ENCODE peak calls at places on chromosomes 4 and X, in six cellular contexts. V, O, S, I, U and H are unnamed samples.

GRCh38 chrX:120753413-120754251 is 122.0 kb downstream of the CT47B1 start:
- DNase-seq in V (no peak), O (no peak), S (no peak), I (no peak), U (no peak), H (no peak)

GRCh38 chr4:26406346-26406975 is 83.8 kb downstream of the CCKAR start:
- DNase-seq in V (peak), O (no peak), S (no peak), I (no peak), U (no peak), H (no peak)

GRCh38 chrX:153820601-153821000 is 9.7 kb downstream of the PDZD4 start:
- DNase-seq in V (no peak), O (no peak), S (no peak), I (no peak), U (no peak), H (no peak)

GRCh38 chr4:184447664-184448063 is 26.7 kb downstream of the IRF2 start:
- DNase-seq in V (no peak), O (no peak), S (no peak), I (no peak), U (no peak), H (no peak)

GRCh38 chr4:89496851-89497250 is 189.3 kb upstream of the GPRIN3 start:
- DNase-seq in V (peak), O (no peak), S (no peak), I (no peak), U (no peak), H (peak)

GRCh38 chrX:84907324-84907946 is 96.2 kb upstream of the APOOL start:
- DNase-seq in V (peak), O (no peak), S (no peak), I (no peak), U (no peak), H (peak)

GRCh38 chr4:144582105-144582850 is 63.7 kb upstream of the HHIP start:
- DNase-seq in V (peak), O (no peak), S (no peak), I (no peak), U (no peak), H (peak)

GRCh38 chr4:35494955-35495354 is 749.4 kb downstream of the ARAP2 start:
- DNase-seq in V (no peak), O (no peak), S (no peak), I (no peak), U (peak), H (no peak)

GRCh38 chr4:173211222-173211621 is 42.6 kb downstream of the GALNT7 start:
- DNase-seq in V (peak), O (no peak), S (no peak), I (no peak), U (no peak), H (no peak)

GRCh38 chr4:76943129-76943620 is 6.4 kb upstream of the SEPTIN11 start:
- DNase-seq in V (peak), O (no peak), S (no peak), I (no peak), U (no peak), H (peak)

GRCh38 chrX:155262970-155263754 is 1.1 kb downstream of the RAB39B start:
- DNase-seq in V (no peak), O (no peak), S (no peak), I (no peak), U (no peak), H (no peak)
- H3K4me3 ChIP-seq in V (peak), O (no peak), S (no peak), I (no peak), U (no peak), H (no peak)

GRCh38 chrX:45745479-45745878 is 544.8 kb upstream of the DIPK2B start:
- DNase-seq in V (no peak), O (no peak), S (no peak), I (no peak), U (no peak), H (no peak)

GRCh38 chrX:45747905-45748304 is 547.2 kb upstream of the DIPK2B start:
- DNase-seq in V (peak), O (no peak), S (no peak), I (no peak), U (no peak), H (no peak)

GRCh38 chrX:45743906-45744625 is 543.4 kb upstream of the DIPK2B start:
- DNase-seq in V (no peak), O (no peak), S (no peak), I (no peak), U (no peak), H (no peak)

GRCh38 chrX:45740291-45740690 is 539.6 kb upstream of the DIPK2B start:
- DNase-seq in V (peak), O (no peak), S (no peak), I (no peak), U (no peak), H (no peak)

DNA sequence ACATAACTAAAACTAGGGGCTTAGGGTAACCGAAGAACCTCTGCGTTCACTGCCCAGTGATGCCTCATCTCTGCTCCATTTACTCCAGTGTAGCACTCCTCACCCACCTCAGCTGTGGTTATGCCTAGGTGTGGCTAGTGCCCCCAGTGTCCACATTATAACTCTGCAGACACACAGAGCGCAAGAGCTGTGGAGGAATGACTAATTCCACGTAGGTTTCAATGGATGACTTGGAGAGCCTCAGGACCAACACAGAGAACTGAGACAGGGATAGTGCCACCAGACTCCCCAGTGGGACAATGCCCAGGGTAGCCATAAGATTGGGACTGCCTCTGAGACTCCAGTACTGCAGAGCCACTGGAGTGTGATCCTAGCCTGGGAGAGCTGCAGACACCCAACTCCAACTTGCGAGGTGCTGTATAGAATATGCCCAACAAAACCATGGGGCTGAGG is 542.4 kb upstream of the DIPK2B start:
- DNase-seq in V (peak), O (no peak), S (no peak), I (no peak), U (no peak), H (no peak)
- TF ChIP-seq CTCF in V (peak), O (peak), S (no peak), I (no peak), U (no peak), H (peak)

DNA sequence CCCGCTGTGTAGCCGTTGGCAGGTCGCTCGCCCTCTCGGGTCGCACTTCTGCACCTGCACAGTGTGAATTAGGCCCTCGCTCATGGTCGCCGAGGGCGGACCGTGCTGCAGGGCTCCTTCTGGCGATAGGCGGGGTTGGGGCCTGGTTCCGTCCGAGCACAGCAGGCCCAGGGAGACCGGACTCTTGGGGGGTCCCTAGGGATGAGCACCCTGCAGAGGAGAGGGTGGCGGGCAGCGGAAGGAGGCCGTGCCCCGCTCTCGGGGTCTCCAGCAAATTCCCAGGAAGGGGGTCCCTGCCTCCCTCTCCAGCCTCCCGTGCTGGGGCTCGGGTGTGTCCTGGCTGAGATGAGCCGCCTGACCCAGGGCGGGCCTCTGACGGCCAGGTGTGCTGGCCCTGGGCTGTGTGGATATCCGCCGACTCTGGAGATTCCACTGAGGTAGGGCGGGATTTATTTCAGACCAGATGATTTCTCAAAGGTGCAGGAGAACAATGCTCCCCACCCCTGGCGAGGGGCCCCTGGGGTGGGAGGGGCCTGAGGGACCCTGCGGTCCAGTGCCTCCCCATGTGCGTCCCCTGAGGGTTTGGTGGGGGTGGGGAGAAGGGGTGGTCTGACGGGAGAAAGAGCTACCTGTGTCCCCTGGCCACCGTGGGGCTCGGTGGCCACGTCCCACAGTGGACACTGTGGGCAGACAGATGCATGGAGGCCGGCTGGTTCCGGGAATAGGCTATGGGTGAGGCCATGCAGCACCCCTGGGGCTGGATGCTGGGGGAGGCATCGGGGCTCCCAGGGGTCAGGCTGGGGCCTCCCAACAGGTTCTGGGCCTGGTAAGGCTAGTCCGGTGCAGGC is 867 bp upstream of the FAM53A start:
- DNase-seq in V (no peak), O (no peak), S (no peak), I (no peak), U (peak), H (no peak)
- H3K4me3 ChIP-seq in V (peak), O (peak), S (peak), I (peak), U (peak), H (peak)

DNA sequence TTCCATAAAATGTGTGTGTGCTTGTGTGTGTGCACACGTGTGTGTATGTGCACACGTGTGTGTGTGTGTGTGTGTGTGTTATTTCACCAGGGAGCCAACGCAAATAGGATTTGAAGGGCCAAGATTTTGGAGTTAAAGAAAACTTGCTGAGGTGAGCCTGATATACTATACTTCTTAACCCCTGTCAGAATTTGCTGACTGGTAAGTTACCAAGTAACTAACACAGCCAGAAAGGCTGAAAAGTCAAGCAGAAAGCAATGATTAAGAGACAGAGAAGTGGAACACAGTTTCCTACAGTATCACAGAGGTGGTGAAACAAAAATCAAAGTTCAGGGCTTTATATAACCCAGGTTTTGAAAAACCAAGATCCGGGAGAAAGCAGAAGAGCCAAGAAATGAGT is 47.6 kb downstream of the GABRA3 start:
- DNase-seq in V (no peak), O (no peak), S (no peak), I (no peak), U (no peak), H (no peak)
- TF ChIP-seq CTCF in V (no peak), O (no peak), S (no peak), I (no peak), U (no peak), H (no peak)

DNA sequence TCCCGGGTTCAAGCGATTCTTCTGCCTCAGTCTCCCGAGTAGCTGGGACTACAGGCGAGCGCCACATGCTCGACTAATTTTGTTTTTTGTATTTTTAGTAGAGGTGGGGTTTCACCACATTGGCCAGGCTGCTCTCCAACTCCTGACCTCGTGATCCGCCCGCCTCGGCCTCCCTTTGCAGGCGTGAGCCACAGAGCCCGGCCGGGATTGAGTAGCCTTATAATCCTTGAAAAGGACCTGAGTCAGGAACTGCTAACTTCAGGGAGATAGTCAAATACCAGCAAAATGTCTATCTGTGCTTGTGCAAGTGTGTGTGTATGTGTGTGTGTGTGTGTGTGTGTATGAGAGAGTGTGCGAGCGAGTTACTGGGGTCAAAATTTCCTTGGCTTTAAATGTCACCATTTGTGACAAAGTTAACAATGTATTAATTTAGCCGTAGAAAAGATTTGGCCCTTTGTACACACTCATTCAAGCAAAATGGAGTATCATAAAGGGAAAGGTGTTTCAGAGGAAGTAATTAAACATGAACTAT is 1.8 kb upstream of the KDM6A start:
- DNase-seq in V (no peak), O (no peak), S (no peak), I (no peak), U (peak), H (peak)
- H3K4me3 ChIP-seq in V (no peak), O (no peak), S (peak), I (no peak), U (no peak), H (peak)

GRCh38 chr4:117771647-117772337 is 262.5 kb upstream of the NDST3 start:
- DNase-seq in V (no peak), O (no peak), S (no peak), I (no peak), U (no peak), H (no peak)
- TF ChIP-seq CTCF in V (peak), O (no peak), S (no peak), I (no peak), U (no peak), H (no peak)

DNA sequence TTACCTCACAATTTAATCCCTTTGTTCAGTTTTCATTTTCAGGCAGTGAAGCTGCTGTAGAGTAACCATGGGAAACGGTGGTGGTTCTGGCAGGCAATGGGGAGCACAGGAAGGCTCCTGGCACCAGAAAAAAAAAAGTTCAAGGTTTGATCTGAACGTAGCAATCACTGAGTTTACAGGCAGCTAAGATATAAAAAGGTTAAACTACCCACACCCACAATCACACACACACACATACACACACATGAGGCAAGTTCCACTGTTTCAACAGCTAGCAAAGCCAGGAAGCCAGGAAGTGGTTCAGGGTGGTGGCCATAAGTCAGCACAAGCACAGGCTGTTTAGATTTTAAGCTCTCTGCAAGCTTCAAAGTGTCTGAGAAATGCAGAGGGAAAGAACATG is at the start of gene SULT1B1:
- DNase-seq in V (peak), O (no peak), S (peak), I (peak), U (peak), H (peak)
- H3K4me3 ChIP-seq in V (no peak), O (no peak), S (no peak), I (no peak), U (no peak), H (peak)

DNA sequence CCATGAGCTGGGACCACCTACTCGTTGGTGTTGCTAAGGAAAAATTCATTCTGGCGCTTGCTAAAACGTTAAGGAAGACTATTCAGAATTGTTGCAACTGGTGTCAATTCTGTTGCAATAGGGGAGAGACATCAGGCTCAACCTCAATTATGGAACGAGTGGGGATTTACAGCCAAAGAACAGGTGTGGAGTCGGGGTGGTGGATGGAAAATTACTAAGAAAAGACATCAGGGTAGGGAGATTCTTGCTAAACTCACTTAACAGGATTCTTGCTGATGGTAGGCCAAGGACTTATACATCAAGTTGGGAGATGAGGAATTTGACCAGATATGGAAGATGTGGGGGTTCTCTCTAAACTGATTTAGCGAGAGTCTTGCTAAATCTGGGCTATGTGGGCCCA is 139.7 kb downstream of the TENM3 start:
- DNase-seq in V (no peak), O (no peak), S (no peak), I (no peak), U (no peak), H (no peak)
- TF ChIP-seq CTCF in V (no peak), O (no peak), S (no peak), I (no peak), U (no peak), H (no peak)